ENCODE peak calls at places on chromosomes 7 and 10, in six cellular contexts. M is IMR-90, H is neuronal stem cell, S is mesenchymal stem cell, G is H9, D is trophoblast cell. F is an unnamed sample.

GRCh38 chr7:29196191-29196590 is 1.6 kb downstream of the CHN2 start:
- DNase-seq in M (no peak), H (no peak), S (no peak), G (no peak), D (no peak), F (no peak)

GRCh38 chr7:41232086-41232485 is 470.8 kb downstream of the INHBA start:
- DNase-seq in M (peak; percentile 33), H (no peak), S (no peak), G (no peak), D (no peak), F (no peak)

GRCh38 chr10:82628373-82628772 is 753.4 kb downstream of the NRG3 start:
- DNase-seq in M (no peak), H (no peak), S (peak; percentile 49), G (no peak), D (no peak), F (no peak)

GRCh38 chr7:134662166-134662870 is 15.7 kb downstream of the BPGM start:
- DNase-seq in M (peak; percentile 67), H (no peak), S (peak; percentile 31), G (no peak), D (no peak), F (no peak)

GRCh38 chr10:52658112-52658511 is 114.5 kb downstream of the MBL2 start:
- DNase-seq in M (no peak), H (no peak), S (peak; percentile 30), G (no peak), D (peak; percentile 36), F (no peak)

GRCh38 chr7:64516451-64516850 is 46.4 kb downstream of the ZNF680 start:
- DNase-seq in M (no peak), H (no peak), S (no peak), G (no peak), D (no peak), F (no peak)

GRCh38 chr10:89301231-89301630 is 615 bp upstream of the IFIT2 start:
- DNase-seq in M (peak; percentile 43), H (no peak), S (peak; percentile 47), G (no peak), D (peak; percentile 65), F (no peak)

GRCh38 chr7:16660702-16661464 is 14.9 kb downstream of the BZW2 start:
- DNase-seq in M (peak; percentile 86), H (no peak), S (peak; percentile 67), G (no peak), D (peak; percentile 93), F (no peak)

GRCh38 chr7:73350311-73351068 is 22.5 kb downstream of the FKBP6 start:
- DNase-seq in M (no peak), H (no peak), S (no peak), G (no peak), D (no peak), F (no peak)

GRCh38 chr10:94076325-94076841 is 82.7 kb downstream of the PLCE1 start:
- DNase-seq in M (peak; percentile 71), H (no peak), S (peak; percentile 47), G (no peak), D (peak; percentile 25), F (no peak)

GRCh38 chr7:45606050-45606449 is 31.9 kb downstream of the ADCY1 start:
- DNase-seq in M (no peak), H (no peak), S (no peak), G (no peak), D (no peak), F (peak; percentile 16)

GRCh38 chr10:104322416-104322782 is 15.9 kb downstream of the ITPRIP start:
- DNase-seq in M (no peak), H (no peak), S (no peak), G (peak; percentile 38), D (peak; percentile 45), F (no peak)

GRCh38 chr10:34298371-34298818 is 516.7 kb downstream of the PARD3 start:
- DNase-seq in M (no peak), H (no peak), S (peak; percentile 94), G (no peak), D (no peak), F (no peak)

GRCh38 chr7:65216469-65216868 is 157.2 kb upstream of the ZNF92 start:
- DNase-seq in M (peak; percentile 16), H (peak; percentile 40), S (peak; percentile 21), G (peak; percentile 84), D (peak; percentile 77), F (peak; percentile 63)

GRCh38 chr10:59176241-59177030 is at the start of gene PHYHIPL:
- DNase-seq in M (no peak), H (peak; percentile 63), S (no peak), G (peak; percentile 58), D (peak; percentile 64), F (peak; percentile 79)

GRCh38 chr10:31031205-31031665 is 430 bp downstream of the ZNF438 start:
- DNase-seq in M (no peak), H (no peak), S (peak; percentile 90), G (no peak), D (peak; percentile 87), F (no peak)

GRCh38 chr7:3922175-3922635 is 621.2 kb downstream of the SDK1 start:
- DNase-seq in M (peak; percentile 90), H (peak; percentile 6), S (peak; percentile 97), G (peak; percentile 84), D (peak; percentile 91), F (peak; percentile 34)

GRCh38 chr7:135771961-135772638 is 23.5 kb upstream of the FAM180A start:
- DNase-seq in M (peak; percentile 90), H (no peak), S (peak; percentile 82), G (no peak), D (peak; percentile 20), F (no peak)

GRCh38 chr7:52634996-52635395 is 400.4 kb upstream of the POM121L12 start:
- DNase-seq in M (no peak), H (no peak), S (no peak), G (no peak), D (peak; percentile 73), F (no peak)

GRCh38 chr7:42233939-42234338 is 3.1 kb downstream of the GLI3 start:
- DNase-seq in M (peak; percentile 68), H (no peak), S (peak; percentile 54), G (no peak), D (peak; percentile 57), F (no peak)

GRCh38 chr10:103125323-103126267 is 67.5 kb downstream of the NT5C2 start:
- DNase-seq in M (peak; percentile 19), H (no peak), S (peak; percentile 46), G (no peak), D (no peak), F (no peak)

GRCh38 chr7:891805-892204 is 15.5 kb downstream of the GET4 start:
- DNase-seq in M (no peak), H (no peak), S (no peak), G (no peak), D (no peak), F (no peak)

GRCh38 chr7:135316648-135317313 is 83.1 kb downstream of the STRA8 start:
- DNase-seq in M (no peak), H (no peak), S (no peak), G (peak; percentile 19), D (no peak), F (no peak)

GRCh38 chr7:41538810-41539724 is 163.8 kb downstream of the INHBA start:
- DNase-seq in M (peak; percentile 50), H (no peak), S (no peak), G (peak; percentile 28), D (no peak), F (no peak)

GRCh38 chr10:110226926-110227641 is 19.7 kb downstream of the MXI1 start:
- DNase-seq in M (peak; percentile 19), H (no peak), S (peak; percentile 39), G (peak; percentile 70), D (peak; percentile 27), F (peak; percentile 61)

GRCh38 chr10:19749185-19749729 is 67.0 kb upstream of the PLXDC2 start:
- DNase-seq in M (peak; percentile 56), H (no peak), S (peak; percentile 84), G (no peak), D (peak; percentile 37), F (no peak)

DNA sequence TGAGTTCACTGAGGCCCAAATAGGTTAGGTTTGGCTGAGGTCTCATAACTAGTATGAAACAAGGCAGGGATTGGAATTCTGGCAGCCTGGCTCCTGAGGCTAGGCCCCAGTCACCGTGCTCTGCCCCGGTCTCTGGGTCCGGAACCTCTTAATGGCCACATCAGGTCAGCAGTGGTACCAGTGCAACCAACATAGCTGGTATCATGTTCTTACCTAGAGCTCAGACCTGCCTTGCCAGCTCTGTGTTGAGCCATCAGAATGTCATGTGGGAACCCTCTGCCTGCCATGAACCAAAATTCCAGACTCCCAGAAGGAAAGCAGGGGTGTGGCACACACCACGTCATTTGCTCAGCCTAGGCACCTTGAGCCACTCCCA is 56.5 kb downstream of the ZNF467 start:
- DNase-seq in M (no peak), H (no peak), S (no peak), G (peak; percentile 17), D (no peak), F (no peak)
- H4K91ac ChIP-seq in M (no peak overlapping the region), H (no peak overlapping the region), S (no peak overlapping the region), G (no peak overlapping the region), D (no peak overlapping the region), F (no peak overlapping the region)

GRCh38 chr10:27893320-27894014 is 105.4 kb downstream of the ODAD2 start:
- DNase-seq in M (peak; percentile 31), H (no peak), S (peak; percentile 6), G (no peak), D (no peak), F (no peak)

GRCh38 chr10:27890971-27891370 is 107.9 kb downstream of the ODAD2 start:
- DNase-seq in M (no peak), H (no peak), S (no peak), G (no peak), D (no peak), F (no peak)
- H4K91ac ChIP-seq in M (no peak overlapping the region), H (no peak overlapping the region), S (no peak overlapping the region), G (no peak overlapping the region), D (no peak overlapping the region), F (no peak overlapping the region)

GRCh38 chr10:128001346-128001745 is 94.4 kb downstream of the PTPRE start:
- DNase-seq in M (no peak), H (no peak), S (no peak), G (no peak), D (no peak), F (no peak)
- H4K91ac ChIP-seq in M (no peak overlapping the region), H (no peak overlapping the region), S (no peak overlapping the region), G (no peak overlapping the region), D (no peak overlapping the region), F (no peak overlapping the region)

DNA sequence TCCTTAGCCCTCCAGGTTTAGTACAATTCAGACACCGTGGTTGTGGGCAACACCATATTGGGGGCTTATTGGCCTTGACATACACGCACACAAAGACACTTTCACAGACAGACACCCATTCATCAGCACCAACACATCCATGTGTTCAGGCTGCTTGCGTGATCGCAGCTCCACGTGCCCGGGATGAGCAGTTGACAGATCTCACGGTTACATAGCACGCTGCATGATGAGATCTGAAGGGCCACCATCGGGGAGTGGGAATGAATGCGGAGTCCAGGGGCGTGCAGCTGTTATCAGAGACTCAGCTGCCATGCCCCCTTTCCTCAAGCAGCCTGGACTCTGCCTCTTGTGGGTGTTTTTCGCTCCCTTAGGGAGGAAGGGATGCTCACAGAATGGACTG is 285.2 kb downstream of the USP6NL start:
- DNase-seq in M (no peak), H (no peak), S (no peak), G (no peak), D (no peak), F (no peak)
- H4K91ac ChIP-seq in M (no peak overlapping the region), H (no peak overlapping the region), S (peak overlapping the region; percentile 54), G (no peak overlapping the region), D (peak overlapping the region; percentile 53), F (no peak overlapping the region)

GRCh38 chr10:127303105-127303504 is 106.7 kb upstream of the INSYN2A start:
- DNase-seq in M (no peak), H (no peak), S (no peak), G (no peak), D (no peak), F (no peak)
- H4K91ac ChIP-seq in M (no peak overlapping the region), H (no peak overlapping the region), S (no peak overlapping the region), G (no peak overlapping the region), D (no peak overlapping the region), F (no peak overlapping the region)